ENCODE peak calls at places on chromosomes 4 and X, in seven cellular contexts. T is heart left ventricle, D is A549, X is bronchial epithelial cell, N is endothelial cell of umbilical vein, B is mesendoderm, G is suprapubic skin. Y is an unnamed sample.
A peak's percentile ranks its signal among the peaks of the same experiment; 100 is the strongest.

GRCh38 chrX:68828740-68829593 is at the start of gene EFNB1:
- DNase-seq in T (peak; percentile 91), D (peak; percentile 95), X (peak; percentile 82), N (peak; percentile 95), B (peak; percentile 96), G (peak; percentile 93), Y (peak; percentile 97)

GRCh38 chr4:140222175-140222574 is 68.2 kb upstream of the MAML3 start:
- DNase-seq in T (no peak), D (no peak), X (peak; percentile 76), N (peak; percentile 66), B (no peak), G (no peak), Y (no peak)

GRCh38 chr4:1164956-1165545 is 7.3 kb downstream of the SPON2 start:
- DNase-seq in T (no peak), D (no peak), X (no peak), N (no peak), B (no peak), G (no peak), Y (no peak)

GRCh38 chr4:48910511-48910910 is 3.9 kb upstream of the OCIAD2 start:
- DNase-seq in T (no peak), D (no peak), X (no peak), N (no peak), B (no peak), G (no peak), Y (no peak)

GRCh38 chrX:153766098-153766817 is 2.2 kb downstream of the PLXNB3 start:
- DNase-seq in T (peak; percentile 14), D (peak; percentile 30), X (peak; percentile 49), N (peak; percentile 58), B (peak; percentile 50), G (no peak), Y (peak; percentile 62)

GRCh38 chr4:2062168-2062807 is 3.2 kb downstream of the NAT8L start:
- DNase-seq in T (no peak), D (no peak), X (no peak), N (no peak), B (no peak), G (no peak), Y (no peak)

GRCh38 chrX:38260231-38260630 is 39.6 kb upstream of the SRPX start:
- DNase-seq in T (no peak), D (peak; percentile 49), X (peak; percentile 29), N (peak; percentile 35), B (peak; percentile 65), G (no peak), Y (peak; percentile 46)

GRCh38 chr4:38667005-38667771 is 3.2 kb downstream of the KLF3 start:
- DNase-seq in T (peak; percentile 83), D (peak; percentile 97), X (peak; percentile 100), N (peak; percentile 99), B (peak; percentile 99), G (peak; percentile 84), Y (peak; percentile 100)

GRCh38 chr4:102500371-102501175 is 586 bp upstream of the NFKB1 start:
- DNase-seq in T (peak; percentile 66), D (peak; percentile 37), X (peak; percentile 29), N (peak; percentile 61), B (peak; percentile 45), G (peak; percentile 80), Y (peak; percentile 55)

GRCh38 chr4:17373666-17374065 is 138.2 kb downstream of the QDPR start:
- DNase-seq in T (no peak), D (no peak), X (no peak), N (no peak), B (no peak), G (no peak), Y (no peak)

GRCh38 chr4:39706334-39706733 is 8.4 kb downstream of the UBE2K start:
- DNase-seq in T (peak; percentile 49), D (peak; percentile 60), X (peak; percentile 72), N (peak; percentile 62), B (peak; percentile 55), G (no peak), Y (peak; percentile 82)

GRCh38 chrX:34848281-34848680 is 94.3 kb upstream of the FAM47B start:
- DNase-seq in T (no peak), D (no peak), X (peak; percentile 13), N (no peak), B (no peak), G (no peak), Y (peak; percentile 29)

GRCh38 chr4:120760047-120760446 is 162.5 kb downstream of the PRDM5 start:
- DNase-seq in T (no peak), D (no peak), X (no peak), N (no peak), B (no peak), G (no peak), Y (peak; percentile 8)

GRCh38 chr4:141702472-141703182 is 66.2 kb downstream of the IL15 start:
- DNase-seq in T (peak; percentile 28), D (no peak), X (no peak), N (peak; percentile 20), B (peak; percentile 66), G (no peak), Y (no peak)

GRCh38 chr4:72896515-72896914 is 173.0 kb downstream of the COX18 start:
- DNase-seq in T (no peak), D (peak; percentile 11), X (peak; percentile 54), N (no peak), B (peak; percentile 83), G (no peak), Y (peak; percentile 92)

GRCh38 chr4:34183916-34184315 is 2060.4 kb downstream of the ARAP2 start:
- DNase-seq in T (no peak), D (no peak), X (no peak), N (no peak), B (peak; percentile 38), G (no peak), Y (peak; percentile 49)

GRCh38 chr4:186760576-186760975 is 36.9 kb upstream of the FAT1 start:
- DNase-seq in T (no peak), D (peak; percentile 52), X (peak; percentile 61), N (no peak), B (no peak), G (no peak), Y (peak; percentile 46)

GRCh38 chr4:25154594-25155265 is 5.5 kb downstream of the SEPSECS start:
- DNase-seq in T (no peak), D (no peak), X (no peak), N (no peak), B (no peak), G (no peak), Y (no peak)

GRCh38 chr4:186725422-186726149 is 1.9 kb upstream of the FAT1 start:
- DNase-seq in T (peak; percentile 83), D (peak; percentile 86), X (peak; percentile 66), N (peak; percentile 43), B (peak; percentile 76), G (no peak), Y (peak; percentile 90)

GRCh38 chrX:119410027-119410819 is 11.1 kb downstream of the SLC25A43 start:
- DNase-seq in T (peak; percentile 16), D (peak; percentile 90), X (peak; percentile 64), N (no peak), B (peak; percentile 38), G (peak; percentile 79), Y (peak; percentile 84)

GRCh38 chr4:16267639-16268038 is 41.4 kb upstream of the TAPT1 start:
- DNase-seq in T (no peak), D (no peak), X (no peak), N (no peak), B (no peak), G (no peak), Y (no peak)

GRCh38 chr4:165716472-165716871 is 156.6 kb upstream of the TLL1 start:
- DNase-seq in T (peak; percentile 25), D (no peak), X (peak; percentile 10), N (no peak), B (no peak), G (no peak), Y (no peak)

GRCh38 chr4:189941005-189941450 is 356 bp downstream of the FRG1 start:
- DNase-seq in T (no peak), D (no peak), X (no peak), N (no peak), B (no peak), G (no peak), Y (no peak)

GRCh38 chr4:7649741-7650531 is 215.2 kb upstream of the PSAPL1 start:
- DNase-seq in T (no peak), D (no peak), X (peak; percentile 5), N (peak; percentile 21), B (no peak), G (no peak), Y (peak; percentile 70)

GRCh38 chrX:136138939-136139338 is 8.4 kb upstream of the FHL1 start:
- DNase-seq in T (no peak), D (no peak), X (no peak), N (no peak), B (no peak), G (no peak), Y (no peak)

GRCh38 chr4:120327276-120327675 is 260.6 kb upstream of the MAD2L1 start:
- DNase-seq in T (no peak), D (no peak), X (no peak), N (no peak), B (peak; percentile 91), G (no peak), Y (no peak)

GRCh38 chr4:6769984-6770420 is 12.5 kb upstream of the KIAA0232 start:
- DNase-seq in T (no peak), D (no peak), X (no peak), N (no peak), B (no peak), G (peak; percentile 26), Y (no peak)

DNA sequence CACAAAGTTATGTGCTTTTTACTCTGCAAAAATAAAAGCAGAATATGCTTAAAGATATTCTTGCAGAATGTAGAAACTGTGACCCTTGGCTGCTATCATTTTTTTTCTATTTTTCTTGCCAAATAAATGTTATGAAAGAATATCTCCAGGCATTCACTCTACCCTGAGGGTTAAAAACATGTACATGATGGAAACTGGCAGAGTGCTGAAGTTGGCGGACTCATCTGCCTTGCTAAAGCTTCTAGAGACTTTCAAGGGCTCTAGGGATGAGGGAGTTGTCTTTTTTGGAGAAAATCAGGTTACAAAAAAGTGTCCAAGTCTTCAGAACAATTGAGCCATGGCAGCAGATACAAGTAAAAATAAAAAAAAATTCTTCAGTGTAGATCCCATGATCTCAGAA is 40.5 kb upstream of the NRK start:
- DNase-seq in T (no peak), D (no peak), X (no peak), N (no peak), B (no peak), G (no peak), Y (no peak)
- H3K4me3 ChIP-seq in T (no peak overlapping the region), D (no peak overlapping the region), X (no peak overlapping the region), N (no peak overlapping the region), B (no peak overlapping the region), G (no peak overlapping the region), Y (no peak overlapping the region)

GRCh38 chrX:13151806-13152510 is 107.5 kb upstream of the FAM9C start:
- DNase-seq in T (no peak), D (no peak), X (no peak), N (peak; percentile 33), B (peak; percentile 6), G (no peak), Y (peak; percentile 57)
- H3K4me3 ChIP-seq in T (no peak overlapping the region), D (no peak overlapping the region), X (no peak overlapping the region), N (no peak overlapping the region), B (no peak overlapping the region), G (no peak overlapping the region), Y (no peak overlapping the region)

DNA sequence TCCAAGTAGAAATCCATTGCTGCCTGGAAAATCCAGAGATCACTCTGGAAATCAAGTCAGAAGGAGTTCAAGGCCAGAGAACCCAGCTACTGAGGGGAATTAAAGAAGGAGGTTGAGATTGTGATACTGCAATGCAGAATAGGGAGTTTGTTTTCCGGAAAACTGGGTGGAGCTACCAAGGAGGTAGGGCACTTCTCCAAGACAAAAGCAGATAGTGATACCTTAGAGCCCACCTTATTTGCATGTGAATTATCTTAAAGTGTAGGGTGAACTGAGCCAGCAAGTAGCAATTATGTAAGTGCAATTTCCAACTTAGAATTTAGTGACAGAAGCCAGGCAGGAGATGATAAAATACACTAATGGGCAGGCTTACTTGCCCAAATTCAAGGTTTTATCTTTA is 178.9 kb downstream of the MID1 start:
- DNase-seq in T (no peak), D (no peak), X (no peak), N (no peak), B (no peak), G (no peak), Y (no peak)
- H3K4me3 ChIP-seq in T (no peak overlapping the region), D (no peak overlapping the region), X (no peak overlapping the region), N (no peak overlapping the region), B (no peak overlapping the region), G (no peak overlapping the region), Y (no peak overlapping the region)

GRCh38 chr4:101334963-101335572 is 12.3 kb downstream of the PPP3CA start:
- DNase-seq in T (no peak), D (no peak), X (no peak), N (no peak), B (no peak), G (no peak), Y (peak; percentile 64)
- H3K4me3 ChIP-seq in T (no peak overlapping the region), D (no peak overlapping the region), X (no peak overlapping the region), N (no peak overlapping the region), B (no peak overlapping the region), G (no peak overlapping the region), Y (no peak overlapping the region)

Y was measured in fibroblast of villous mesenchyme.